ENCODE peak calls at places on chromosomes 16 and 17, in five cellular contexts. K is fibroblast of lung, Z is IMR-90, R is PC-3, E is neural progenitor cell. X is an unnamed sample. For H3K4me1, the result is how much of the 10 kb centered on the place peaks cover.

GRCh38 chr16:85206472-85207356 is 94.4 kb upstream of the CIBAR2 start:
- DNase-seq in K (peak), R (no peak), Z (peak), E (peak), X (no peak)

GRCh38 chr17:65473363-65473762 is 88.1 kb downstream of the AXIN2 start:
- DNase-seq in Z (no peak), R (no peak), K (no peak), E (no peak), X (no peak)

GRCh38 chr16:82995927-82996441 is 369.2 kb downstream of the CDH13 start:
- DNase-seq in R (no peak), Z (peak), E (no peak), K (peak), X (peak)

GRCh38 chr16:5056347-5056746 is 9.4 kb downstream of the C16orf89 start:
- DNase-seq in E (peak), Z (no peak), K (no peak), R (peak), X (no peak)

GRCh38 chr17:76405967-76406647 is 21.7 kb downstream of the SPHK1 start:
- DNase-seq in E (no peak), Z (peak), R (no peak), K (no peak), X (no peak)

GRCh38 chr16:62602790-62603189 is 566.6 kb upstream of the CDH8 start:
- DNase-seq in E (no peak), Z (no peak), K (no peak), R (no peak), X (no peak)

GRCh38 chr17:65698381-65699061 is 137.1 kb upstream of the AXIN2 start:
- DNase-seq in K (peak), E (peak), Z (peak), R (no peak), X (no peak)

GRCh38 chr16:85765273-85765672 is 14.4 kb upstream of the C16orf74 start:
- DNase-seq in K (no peak), E (no peak), Z (no peak), R (no peak), X (no peak)

GRCh38 chr17:59802160-59802559 is 90.6 kb downstream of the TUBD1 start:
- DNase-seq in R (no peak), K (no peak), E (no peak), Z (no peak), X (no peak)

GRCh38 chr17:59807892-59808509 is 84.7 kb downstream of the TUBD1 start:
- DNase-seq in Z (no peak), R (no peak), K (peak), E (no peak), X (no peak)

GRCh38 chr17:59800530-59800942 is 92.2 kb downstream of the TUBD1 start:
- DNase-seq in R (peak), E (no peak), Z (no peak), K (peak), X (peak)

GRCh38 chr17:59803377-59803757 is 89.4 kb downstream of the TUBD1 start:
- DNase-seq in E (no peak), K (no peak), R (no peak), Z (no peak), X (no peak)

DNA sequence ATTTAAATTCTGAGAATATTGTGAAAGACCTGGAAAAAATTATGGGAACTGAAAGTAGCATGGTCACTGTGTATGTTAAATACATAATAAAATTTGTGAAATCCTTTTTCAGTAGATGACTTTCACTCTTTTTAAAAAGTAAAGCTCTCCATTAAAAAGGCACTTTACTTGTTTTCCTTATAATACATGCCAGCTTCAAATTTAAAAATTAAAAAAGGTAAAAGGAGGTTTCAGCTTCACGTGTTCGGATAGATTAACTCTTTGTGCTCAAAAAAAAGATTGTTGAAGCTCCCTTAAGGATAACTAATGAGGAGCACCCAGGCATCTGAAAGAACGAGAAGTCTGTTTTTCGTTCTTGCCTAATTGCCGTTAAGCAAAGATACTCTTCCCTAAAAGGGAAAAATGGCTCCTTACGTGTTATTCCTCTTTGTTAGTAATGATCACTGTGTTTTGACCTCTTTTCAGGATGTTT is 87.8 kb downstream of the TUBD1 start:
- DNase-seq in E (no peak), Z (no peak), R (no peak), K (peak), X (no peak)
- H2AFZ ChIP-seq in E (no peak), Z (no peak), R (no peak), K (peak), X (no peak)

GRCh38 chr17:43927101-43927935 is 15.0 kb downstream of the PPY start:
- DNase-seq in K (no peak), Z (no peak), R (peak), E (peak), X (no peak)
- H3K4me2 ChIP-seq in K (no peak), Z (no peak), R (peak), E (peak), X (peak)

GRCh38 chr17:81332949-81333570 is 38.0 kb upstream of the SLC38A10 start:
- DNase-seq in Z (no peak), R (no peak), E (no peak), K (no peak), X (no peak)
- H3K4me1 ChIP-seq in Z (under half), R (under half), E (under half), K (under half), X (under half)

DNA sequence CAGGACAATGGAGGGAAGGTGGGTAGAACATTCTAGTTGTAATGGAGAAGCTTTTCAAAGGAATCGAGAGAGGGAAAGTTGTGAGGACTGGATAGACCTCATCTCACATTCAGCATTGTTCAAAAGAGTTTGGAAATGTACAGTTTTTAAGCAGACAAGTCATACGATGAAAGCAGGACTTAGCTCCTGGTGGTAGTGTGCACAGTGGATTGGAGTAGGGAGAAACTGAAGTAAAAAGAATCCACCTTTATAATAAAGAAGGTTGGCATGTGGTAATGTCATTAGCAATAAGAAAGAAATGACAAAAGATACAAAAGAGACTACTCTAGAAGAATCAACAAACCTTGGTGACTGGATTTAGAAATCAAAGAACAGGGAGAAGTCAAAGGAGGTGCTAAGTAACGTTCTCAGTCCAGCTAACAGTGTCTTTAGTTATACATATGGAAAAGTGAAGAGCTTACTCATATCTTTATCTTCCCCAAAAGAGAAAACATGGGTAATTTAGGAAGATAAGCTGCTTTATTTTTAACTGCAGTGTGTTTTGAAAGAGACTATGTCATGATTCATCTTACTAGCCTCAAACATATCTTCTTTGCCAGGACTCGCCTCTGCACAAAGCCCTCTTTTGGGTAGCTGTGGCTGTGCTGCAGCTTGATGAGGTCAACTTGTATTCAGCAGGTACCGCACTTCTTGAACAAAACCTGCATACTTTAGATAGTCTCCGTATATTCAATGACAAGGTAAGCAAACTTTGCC is 18.7 kb upstream of the EVI2A start:
- DNase-seq in K (peak), Z (peak), E (no peak), R (no peak), X (peak)
- H2AFZ ChIP-seq in K (no peak), Z (no peak), E (no peak), R (no peak), X (no peak)

DNA sequence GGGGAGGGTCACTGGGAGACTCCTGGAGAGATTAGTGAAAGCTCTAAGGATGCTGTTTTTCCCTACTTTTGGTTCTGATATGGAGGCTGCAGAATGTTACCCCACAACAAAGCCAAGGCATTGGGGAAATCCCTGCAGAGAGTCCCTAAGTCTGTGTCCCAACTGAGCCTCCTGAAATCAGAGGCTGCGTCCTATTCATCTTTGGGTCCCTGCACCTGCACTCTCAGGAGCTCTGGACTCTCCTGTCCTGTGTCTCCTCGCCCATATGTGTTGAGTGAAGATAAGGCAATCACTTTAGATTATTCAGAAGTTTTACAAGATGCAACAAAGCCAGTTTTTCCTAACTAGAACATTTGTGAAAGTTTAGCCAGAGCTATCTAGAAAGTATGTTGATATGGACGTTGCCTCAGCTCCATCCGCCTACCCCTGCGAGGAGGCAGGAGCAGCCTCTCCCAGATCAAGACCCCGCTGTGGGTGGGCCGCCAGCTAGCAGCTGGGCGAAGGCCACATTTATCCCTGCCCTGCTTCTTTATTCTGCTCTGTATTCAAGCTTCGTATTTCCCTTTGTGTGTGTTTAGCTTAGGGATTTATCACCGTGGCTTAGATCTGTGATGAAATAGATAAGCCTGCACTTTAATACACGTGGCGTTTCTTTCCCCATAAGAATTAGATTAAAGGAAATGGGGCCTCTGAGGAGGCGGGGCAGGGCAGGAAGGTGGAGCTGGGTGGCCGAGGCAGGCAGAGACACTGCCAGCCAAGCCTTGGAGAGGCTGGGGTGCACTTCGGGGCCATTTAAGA is 37.4 kb downstream of the SHISA6 start:
- DNase-seq in E (peak), Z (no peak), R (no peak), K (no peak), X (no peak)
- H3K4me2 ChIP-seq in E (peak), Z (no peak), R (no peak), K (no peak), X (no peak)

GRCh38 chr16:72470541-72470940 is 298.6 kb upstream of the PMFBP1 start:
- DNase-seq in K (no peak), E (no peak), R (no peak), Z (no peak), X (no peak)
- H3K4me1 ChIP-seq in K (under half), E (under half), R (under half), Z (under half), X (under half)